ENCODE peak calls at places on chromosomes 13 and 19, in four cellular contexts. One of them, this sample, is unnamed.
A peak's percentile ranks its signal among the peaks of the same experiment; 100 is the strongest.

GRCh38 chr19:44875666-44876418 is 15.2 kb upstream of the TOMM40 start:
- DNase-seq in heart left ventricle: peak; percentile 46
- DNase-seq in H9: no peak
- DNase-seq in psoas muscle: no peak
- DNase-seq in this sample: peak; percentile 36

GRCh38 chr19:33239223-33239975 is 13.7 kb upstream of the SLC7A10 start:
- DNase-seq in H9: no peak
- DNase-seq in psoas muscle: no peak
- DNase-seq in heart left ventricle: peak; percentile 27
- DNase-seq in this sample: no peak

GRCh38 chr13:92677571-92677970 is 549.0 kb upstream of the GPC6 start:
- DNase-seq in heart left ventricle: peak; percentile 30
- DNase-seq in psoas muscle: no peak
- DNase-seq in H9: peak; percentile 36
- DNase-seq in this sample: no peak

GRCh38 chr13:24086642-24087041 is 73.9 kb upstream of the SPATA13 start:
- DNase-seq in psoas muscle: no peak
- DNase-seq in H9: no peak
- DNase-seq in heart left ventricle: no peak
- DNase-seq in this sample: no peak

GRCh38 chr19:21434967-21435544 is 38.1 kb downstream of the ZNF493 start:
- DNase-seq in heart left ventricle: no peak
- DNase-seq in H9: no peak
- DNase-seq in psoas muscle: no peak
- DNase-seq in this sample: no peak

GRCh38 chr13:110228936-110229904 is 77.7 kb downstream of the COL4A1 start:
- DNase-seq in psoas muscle: no peak
- DNase-seq in heart left ventricle: no peak
- DNase-seq in H9: no peak
- DNase-seq in this sample: no peak

GRCh38 chr19:37933965-37934364 is 27.0 kb downstream of the SIPA1L3 start:
- DNase-seq in H9: no peak
- DNase-seq in heart left ventricle: no peak
- DNase-seq in psoas muscle: peak; percentile 48
- DNase-seq in this sample: peak; percentile 60

GRCh38 chr19:38228005-38228377 is 4.0 kb upstream of the DPF1 start:
- DNase-seq in psoas muscle: no peak
- DNase-seq in H9: no peak
- DNase-seq in heart left ventricle: no peak
- DNase-seq in this sample: no peak

GRCh38 chr19:35721374-35721773 is 3.6 kb downstream of the KMT2B start:
- DNase-seq in H9: no peak
- DNase-seq in psoas muscle: no peak
- DNase-seq in heart left ventricle: no peak
- DNase-seq in this sample: no peak

GRCh38 chr19:10259162-10259905 is 7.3 kb downstream of the MRPL4 start:
- DNase-seq in H9: peak; percentile 93
- DNase-seq in psoas muscle: peak; percentile 82
- DNase-seq in heart left ventricle: peak; percentile 89
- DNase-seq in this sample: peak; percentile 61

GRCh38 chr13:45596800-45597484 is 18.6 kb downstream of the ERICH6B start:
- DNase-seq in heart left ventricle: no peak
- DNase-seq in H9: no peak
- DNase-seq in psoas muscle: no peak
- DNase-seq in this sample: no peak

GRCh38 chr13:41019027-41019487 is at the start of gene ELF1:
- DNase-seq in psoas muscle: no peak
- DNase-seq in H9: no peak
- DNase-seq in heart left ventricle: no peak
- DNase-seq in this sample: peak; percentile 89

GRCh38 chr19:39187552-39187943 is 9.2 kb upstream of the NCCRP1 start:
- DNase-seq in heart left ventricle: no peak
- DNase-seq in psoas muscle: no peak
- DNase-seq in H9: no peak
- DNase-seq in this sample: no peak

GRCh38 chr19:6418562-6418932 is 6.1 kb downstream of the KHSRP start:
- DNase-seq in H9: no peak
- DNase-seq in psoas muscle: no peak
- DNase-seq in heart left ventricle: no peak
- DNase-seq in this sample: no peak

GRCh38 chr19:36377541-36378178 is 1.3 kb downstream of the ZFP14 start:
- DNase-seq in psoas muscle: no peak
- DNase-seq in heart left ventricle: no peak
- DNase-seq in H9: no peak
- DNase-seq in this sample: no peak

GRCh38 chr13:37791699-37792098 is 77.9 kb downstream of the TRPC4 start:
- DNase-seq in H9: no peak
- DNase-seq in heart left ventricle: no peak
- DNase-seq in psoas muscle: no peak
- DNase-seq in this sample: no peak

GRCh38 chr19:47765522-47766358 is 12.8 kb upstream of the SELENOW start:
- DNase-seq in heart left ventricle: peak; percentile 87
- DNase-seq in psoas muscle: peak; percentile 77
- DNase-seq in H9: peak; percentile 87
- DNase-seq in this sample: no peak

GRCh38 chr19:12801466-12802266 is at the start of the genes PRDX2 and THSD8:
- DNase-seq in heart left ventricle: peak; percentile 89
- DNase-seq in psoas muscle: peak; percentile 86
- DNase-seq in H9: peak; percentile 77
- DNase-seq in this sample: no peak

GRCh38 chr13:62997038-62997619 is 1581.5 kb upstream of the PCDH20 start:
- DNase-seq in H9: no peak
- DNase-seq in heart left ventricle: no peak
- DNase-seq in psoas muscle: no peak
- DNase-seq in this sample: no peak

GRCh38 chr13:19382111-19382510 is 179.2 kb downstream of the TPTE2 start:
- DNase-seq in H9: no peak
- DNase-seq in psoas muscle: no peak
- DNase-seq in heart left ventricle: no peak
- DNase-seq in this sample: no peak

GRCh38 chr19:52248256-52248655 is 21.1 kb upstream of the ZNF766 start:
- DNase-seq in heart left ventricle: peak; percentile 64
- DNase-seq in psoas muscle: peak; percentile 43
- DNase-seq in H9: peak; percentile 62
- DNase-seq in this sample: no peak

GRCh38 chr19:35549174-35549788 is 3.9 kb downstream of the TMEM147 start:
- DNase-seq in heart left ventricle: no peak
- DNase-seq in psoas muscle: no peak
- DNase-seq in H9: peak; percentile 79
- DNase-seq in this sample: peak; percentile 46

GRCh38 chr19:35169226-35169995 is 14.9 kb downstream of the FXYD5 start:
- DNase-seq in H9: peak; percentile 18
- DNase-seq in heart left ventricle: no peak
- DNase-seq in psoas muscle: no peak
- DNase-seq in this sample: no peak

GRCh38 chr19:10427169-10427568 is 6.8 kb downstream of the PDE4A start:
- DNase-seq in H9: no peak
- DNase-seq in psoas muscle: no peak
- DNase-seq in heart left ventricle: no peak
- DNase-seq in this sample: no peak

DNA sequence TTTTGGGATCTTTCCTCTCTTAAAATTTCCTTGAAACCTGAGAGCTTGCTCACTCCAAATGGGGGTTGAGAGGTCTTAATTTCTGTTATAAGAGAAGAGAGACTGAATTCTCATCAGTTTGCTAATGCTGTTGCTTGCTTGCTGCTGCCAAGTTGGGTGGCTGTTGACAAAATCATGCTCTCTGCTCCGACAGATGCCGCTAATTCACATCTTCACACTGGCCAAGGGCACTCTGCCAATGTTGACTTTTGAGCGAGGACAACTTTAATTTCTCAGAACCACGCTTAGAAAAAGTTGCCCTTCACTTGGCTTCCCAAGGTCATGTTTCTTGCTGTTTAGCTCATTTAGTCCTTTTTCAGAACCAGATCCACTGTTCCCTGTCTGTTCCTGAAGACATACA is 402.9 kb downstream of the HS6ST3 start:
- DNase-seq in psoas muscle: no peak
- DNase-seq in heart left ventricle: no peak
- DNase-seq in H9: no peak
- DNase-seq in this sample: no peak
- TF ChIP-seq CTCF in psoas muscle: no peak
- TF ChIP-seq CTCF in heart left ventricle: no peak
- TF ChIP-seq CTCF in H9: no peak
- TF ChIP-seq CTCF in this sample: no peak

GRCh38 chr13:51326782-51327181 is 12.7 kb upstream of the SERPINE3 start:
- DNase-seq in heart left ventricle: no peak
- DNase-seq in psoas muscle: no peak
- DNase-seq in H9: no peak
- DNase-seq in this sample: no peak
- TF ChIP-seq CTCF in heart left ventricle: no peak
- TF ChIP-seq CTCF in psoas muscle: no peak
- TF ChIP-seq CTCF in H9: no peak
- TF ChIP-seq CTCF in this sample: no peak

GRCh38 chr19:53581871-53582279 is 43.9 kb downstream of the ZNF331 start:
- DNase-seq in psoas muscle: no peak
- DNase-seq in H9: peak; percentile 65
- DNase-seq in heart left ventricle: no peak
- DNase-seq in this sample: no peak
- TF ChIP-seq CTCF in psoas muscle: no peak
- TF ChIP-seq CTCF in H9: no peak
- TF ChIP-seq CTCF in heart left ventricle: no peak
- TF ChIP-seq CTCF in this sample: no peak

GRCh38 chr13:31322025-31322424 is 122.2 kb downstream of the B3GLCT start:
- DNase-seq in psoas muscle: peak; percentile 53
- DNase-seq in H9: no peak
- DNase-seq in heart left ventricle: no peak
- DNase-seq in this sample: no peak
- TF ChIP-seq CTCF in psoas muscle: no peak
- TF ChIP-seq CTCF in H9: no peak
- TF ChIP-seq CTCF in heart left ventricle: no peak
- TF ChIP-seq CTCF in this sample: no peak

DNA sequence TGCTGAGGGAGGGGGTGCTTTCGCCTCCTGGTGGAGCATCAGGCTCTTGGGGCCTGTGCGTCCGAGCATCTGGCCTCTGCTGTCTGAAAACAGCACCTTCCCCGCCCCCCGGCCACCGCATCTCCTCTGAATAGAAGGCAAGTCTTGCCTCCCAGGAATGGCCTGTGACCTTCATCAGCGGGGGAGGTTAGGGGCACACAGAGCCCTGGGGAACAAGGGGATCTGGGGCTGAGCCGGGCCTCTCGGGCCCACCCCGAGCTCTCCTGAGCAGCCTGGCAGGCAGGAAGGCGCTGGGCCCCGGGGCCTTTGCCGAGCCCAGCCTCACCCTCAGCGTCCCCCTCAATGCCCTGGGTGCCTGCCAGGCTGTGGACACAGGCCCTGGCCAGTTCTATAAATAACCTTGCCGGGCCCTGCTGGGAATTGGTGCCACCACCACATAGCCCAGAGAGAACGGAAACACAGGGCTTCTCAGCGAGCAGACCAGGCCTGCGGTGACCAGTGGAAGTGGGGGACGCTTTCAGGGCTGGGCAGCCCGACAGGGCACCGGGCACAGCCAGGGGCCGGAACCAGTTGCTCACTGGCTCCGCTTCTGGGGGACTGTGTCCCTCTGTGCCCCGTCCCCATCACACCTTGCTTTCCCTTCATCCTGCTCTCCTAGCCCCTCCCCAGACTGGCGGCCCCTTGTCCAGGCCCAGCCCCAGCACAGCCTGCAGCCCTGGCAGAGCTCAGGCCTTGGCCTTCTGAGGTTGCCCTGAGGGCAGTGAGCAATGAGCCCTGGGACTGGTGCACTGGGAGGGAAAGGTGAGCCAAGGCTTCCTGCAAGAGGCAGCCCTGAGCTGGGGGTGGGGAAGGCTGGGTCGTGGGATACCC is 9.5 kb downstream of the STK11 start:
- DNase-seq in psoas muscle: peak; percentile 80
- DNase-seq in heart left ventricle: peak; percentile 80
- DNase-seq in H9: no peak
- DNase-seq in this sample: no peak
- TF ChIP-seq CTCF in psoas muscle: no peak
- TF ChIP-seq CTCF in heart left ventricle: no peak
- TF ChIP-seq CTCF in H9: no peak
- TF ChIP-seq CTCF in this sample: no peak

DNA sequence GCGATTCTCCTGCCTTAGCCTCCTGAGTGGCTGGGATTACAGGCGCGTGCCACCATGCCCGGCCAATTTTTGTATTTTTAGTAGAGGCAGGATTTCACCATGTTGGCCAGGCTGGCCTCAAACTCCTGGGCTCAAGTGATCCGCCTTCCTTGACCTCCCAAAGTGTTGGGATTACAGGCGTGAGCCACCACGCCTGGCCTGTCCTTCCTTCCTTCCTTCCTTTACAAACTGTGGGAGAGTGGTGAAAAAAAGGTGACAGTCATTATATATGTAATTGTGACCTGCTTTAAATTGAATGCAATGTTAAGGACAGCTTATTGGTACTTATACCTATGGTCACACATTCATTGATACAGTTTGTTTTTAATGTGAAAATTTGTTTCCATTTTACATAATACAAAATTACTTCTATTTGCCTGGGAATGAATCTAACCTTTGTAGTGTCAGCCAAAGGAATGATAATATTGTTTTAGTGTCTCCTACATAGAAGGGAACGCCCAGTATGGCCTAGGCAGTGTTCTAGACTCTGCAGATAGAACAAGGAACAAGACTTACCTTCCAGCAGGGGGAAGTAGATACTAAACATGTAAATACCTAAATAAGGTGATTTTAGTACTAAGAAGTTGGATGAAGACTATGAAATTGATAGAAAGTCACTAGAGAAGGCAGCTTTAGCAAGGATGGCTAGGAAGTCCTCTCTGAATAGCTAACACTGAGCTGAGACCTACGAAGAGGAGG is 146.3 kb downstream of the GGACT start:
- DNase-seq in psoas muscle: no peak
- DNase-seq in H9: no peak
- DNase-seq in heart left ventricle: no peak
- DNase-seq in this sample: no peak
- TF ChIP-seq CTCF in psoas muscle: no peak
- TF ChIP-seq CTCF in H9: peak; percentile 28
- TF ChIP-seq CTCF in heart left ventricle: no peak
- TF ChIP-seq CTCF in this sample: peak; percentile 14

This sample was measured in foreskin keratinocyte.